ENCODE peak calls at places on chromosomes 2 and 18, in eight cellular contexts. N is fibroblast of pulmonary artery, H is ACHN, M is RKO, W is glomerular endothelial cell, G is kidney tubule cell, R is GDM1, L is amniotic stem cell. C is an unnamed sample.

GRCh38 chr2:162317058-162317742 is 1.3 kb downstream of the IFIH1 start:
- DNase-seq in L (no peak), W (no peak), H (no peak), G (no peak), N (no peak), M (no peak), R (no peak), C (no peak)

GRCh38 chr2:237618449-237618848 is 8.9 kb upstream of the LRRFIP1 start:
- DNase-seq in M (no peak), R (no peak), G (peak), N (peak), W (no peak), L (no peak), H (no peak), C (no peak)

GRCh38 chr2:190695739-190696138 is 46.9 kb downstream of the NAB1 start:
- DNase-seq in R (no peak), M (peak), G (no peak), H (no peak), N (no peak), L (no peak), W (no peak), C (no peak)

GRCh38 chr2:236610991-236611821 is 41.6 kb downstream of the ACKR3 start:
- DNase-seq in M (no peak), L (no peak), H (no peak), W (no peak), N (no peak), R (no peak), G (peak), C (peak)

GRCh38 chr2:19073522-19073921 is 284.9 kb downstream of the OSR1 start:
- DNase-seq in L (peak), N (peak), R (no peak), G (peak), M (peak), H (peak), W (no peak), C (peak)

GRCh38 chr2:20668470-20668869 is 1.5 kb downstream of the GDF7 start:
- DNase-seq in M (no peak), G (no peak), L (no peak), W (no peak), N (no peak), H (no peak), R (no peak), C (no peak)

GRCh38 chr2:161005170-161005569 is 155.1 kb upstream of the TANK start:
- DNase-seq in L (no peak), H (no peak), R (no peak), G (no peak), W (no peak), N (no peak), M (no peak), C (peak)

GRCh38 chr2:99317156-99317872 is 16.3 kb upstream of the LYG1 start:
- DNase-seq in N (no peak), H (no peak), R (no peak), W (no peak), M (no peak), L (no peak), G (peak), C (peak)

GRCh38 chr18:72460210-72460680 is 83.9 kb downstream of the CBLN2 start:
- DNase-seq in H (peak), R (no peak), G (peak), L (no peak), W (no peak), N (peak), M (no peak), C (peak)

GRCh38 chr18:12598181-12598921 is 59.6 kb downstream of the SPIRE1 start:
- DNase-seq in G (peak), L (peak), H (peak), N (peak), R (peak), W (peak), M (no peak), C (peak)

C was measured in iris pigment epithelial cell.